ENCODE peak calls at places on chromosomes 4 and X, in nine cellular contexts. W is CD8-positive, alpha-beta T cell; Y is WERI-Rb-1; U is activated T-cell treated with anti-CD3 and anti-CD28 coated beads for 24 hours; I is HT-29; L is thoracic aorta; G is ELR; D is pancreas; C is SHP77. T is an unnamed sample.
A peak's percentile ranks its signal among the peaks of the same experiment; 100 is the strongest.

GRCh38 chrX:21958888-21959287 is 18.4 kb downstream of the SMS start:
- DNase-seq in W (no peak), Y (no peak), U (no peak), I (no peak), L (no peak), G (no peak), D (no peak), C (no peak), T (no peak)

GRCh38 chr4:39446483-39446841 is 12.3 kb downstream of the RPL9 start:
- DNase-seq in W (no peak), Y (no peak), U (no peak), I (no peak), L (no peak), G (no peak), D (no peak), C (no peak), T (no peak)

GRCh38 chr4:2761035-2761923 is 5.1 kb upstream of the TNIP2 start:
- DNase-seq in W (no peak), Y (no peak), U (no peak), I (peak; percentile 81), L (no peak), G (no peak), D (peak; percentile 74), C (no peak), T (peak; percentile 42)

GRCh38 chrX:118536687-118537461 is 41.3 kb downstream of the DOCK11 start:
- DNase-seq in W (peak; percentile 1), Y (no peak), U (no peak), I (peak; percentile 3), L (no peak), G (peak; percentile 40), D (no peak), C (no peak), T (peak; percentile 5)

GRCh38 chr4:6991249-6991648 is 51.9 kb upstream of the TADA2B start:
- DNase-seq in W (no peak), Y (no peak), U (no peak), I (no peak), L (no peak), G (no peak), D (no peak), C (no peak), T (no peak)

GRCh38 chrX:63657821-63658220 is 127.2 kb downstream of the ARHGEF9 start:
- DNase-seq in W (no peak), Y (no peak), U (no peak), I (peak; percentile 29), L (peak; percentile 40), G (peak; percentile 78), D (no peak), C (no peak), T (no peak)

GRCh38 chr4:150104401-150105027 is 26.3 kb downstream of the DCLK2 start:
- DNase-seq in W (no peak), Y (no peak), U (no peak), I (no peak), L (no peak), G (peak; percentile 41), D (no peak), C (no peak), T (no peak)

GRCh38 chr4:38889143-38889542 is 21.5 kb downstream of the FAM114A1 start:
- DNase-seq in W (no peak), Y (no peak), U (no peak), I (peak; percentile 74), L (no peak), G (peak; percentile 89), D (no peak), C (no peak), T (no peak)

GRCh38 chr4:82402196-82402775 is 28.0 kb downstream of the HNRNPDL start:
- DNase-seq in W (no peak), Y (no peak), U (no peak), I (no peak), L (no peak), G (no peak), D (no peak), C (no peak), T (no peak)

GRCh38 chr4:74874785-74875367 is 58.0 kb upstream of the PARM1 start:
- DNase-seq in W (no peak), Y (peak; percentile 29), U (no peak), I (peak; percentile 74), L (no peak), G (peak; percentile 76), D (peak; percentile 36), C (peak; percentile 72), T (peak; percentile 35)

GRCh38 chr4:84697615-84698201 is 114.8 kb downstream of the CDS1 start:
- DNase-seq in W (no peak), Y (no peak), U (no peak), I (no peak), L (no peak), G (peak; percentile 50), D (no peak), C (no peak), T (no peak)

GRCh38 chr4:185573651-185574199 is 38.4 kb upstream of the PDLIM3 start:
- DNase-seq in W (no peak), Y (peak; percentile 86), U (no peak), I (no peak), L (no peak), G (peak; percentile 81), D (no peak), C (peak; percentile 47), T (no peak)

GRCh38 chr4:78032446-78032845 is 24.7 kb upstream of the FRAS1 start:
- DNase-seq in W (no peak), Y (peak; percentile 24), U (no peak), I (peak; percentile 31), L (no peak), G (no peak), D (no peak), C (peak; percentile 63), T (no peak)

GRCh38 chrX:7055386-7056137 is 92.0 kb upstream of the STS start:
- DNase-seq in W (no peak), Y (no peak), U (no peak), I (no peak), L (no peak), G (no peak), D (no peak), C (no peak), T (no peak)

GRCh38 chr4:78938474-78938867 is 767 bp downstream of the PAQR3 start:
- DNase-seq in W (no peak), Y (no peak), U (no peak), I (no peak), L (no peak), G (peak; percentile 2), D (no peak), C (no peak), T (no peak)

GRCh38 chr4:78704981-78705757 is 71.0 kb upstream of the BMP2K start:
- DNase-seq in W (no peak), Y (no peak), U (no peak), I (peak; percentile 61), L (no peak), G (peak; percentile 63), D (no peak), C (no peak), T (no peak)

GRCh38 chr4:104966349-104967033 is 180.2 kb upstream of the TET2 start:
- DNase-seq in W (no peak), Y (no peak), U (peak; percentile 8), I (peak; percentile 83), L (no peak), G (no peak), D (no peak), C (no peak), T (no peak)

GRCh38 chr4:109302366-109303140 is at the start of gene COL25A1:
- DNase-seq in W (no peak), Y (peak; percentile 97), U (peak; percentile 28), I (no peak), L (no peak), G (peak; percentile 8), D (peak; percentile 37), C (no peak), T (no peak)

GRCh38 chr4:100960232-100960631 is 387.1 kb downstream of the PPP3CA start:
- DNase-seq in W (no peak), Y (no peak), U (no peak), I (no peak), L (no peak), G (peak; percentile 4), D (no peak), C (no peak), T (no peak)

GRCh38 chr4:38152721-38153412 is 192.7 kb downstream of the PTTG2 start:
- DNase-seq in W (no peak), Y (no peak), U (no peak), I (no peak), L (no peak), G (no peak), D (no peak), C (no peak), T (no peak)

GRCh38 chr4:72896515-72896914 is 173.0 kb downstream of the COX18 start:
- DNase-seq in W (no peak), Y (no peak), U (no peak), I (no peak), L (peak; percentile 10), G (peak; percentile 56), D (no peak), C (no peak), T (no peak)

GRCh38 chr4:145177511-145177905 is 2.9 kb downstream of the OTUD4 start:
- DNase-seq in W (no peak), Y (no peak), U (no peak), I (no peak), L (no peak), G (peak; percentile 5), D (no peak), C (no peak), T (no peak)

GRCh38 chrX:31934842-31935241 is 863.0 kb upstream of the FTHL17 start:
- DNase-seq in W (no peak), Y (no peak), U (no peak), I (no peak), L (no peak), G (no peak), D (no peak), C (no peak), T (no peak)

GRCh38 chrX:100410083-100410590 is at the start of gene PCDH19:
- DNase-seq in W (no peak), Y (no peak), U (peak; percentile 18), I (no peak), L (no peak), G (peak; percentile 2), D (peak; percentile 40), C (no peak), T (peak; percentile 54)

GRCh38 chrX:111244238-111244750 is 26.0 kb downstream of the CAPN6 start:
- DNase-seq in W (no peak), Y (no peak), U (no peak), I (peak; percentile 34), L (no peak), G (peak; percentile 34), D (no peak), C (no peak), T (no peak)

GRCh38 chrX:46759645-46759974 is 692 bp upstream of the SLC9A7 start:
- DNase-seq in W (no peak), Y (peak; percentile 25), U (no peak), I (no peak), L (no peak), G (peak; percentile 62), D (no peak), C (no peak), T (peak; percentile 32)

GRCh38 chr4:35934370-35934981 is 309.8 kb downstream of the ARAP2 start:
- DNase-seq in W (no peak), Y (no peak), U (no peak), I (peak; percentile 60), L (no peak), G (peak; percentile 59), D (no peak), C (no peak), T (no peak)

GRCh38 chrX:101230636-101231035 is 11.1 kb downstream of the DRP2 start:
- DNase-seq in W (no peak), Y (no peak), U (no peak), I (no peak), L (no peak), G (peak; percentile 75), D (no peak), C (no peak), T (no peak)

T was measured in Caco-2.